ENCODE peak calls at places on chromosomes 13 and 19, in ten cellular contexts. One of them, this sample, is unnamed.

GRCh38 chr19:16429066-16429758 is 42.6 kb downstream of the EPS15L1 start:
- DNase-seq in AG20443: no peak
- DNase-seq in BJ: no peak
- DNase-seq in anterior cingulate cortex: peak
- DNase-seq in activated gamma-delta T cell treated with Interleukin-2 at 50 U/mL for 16 hours: no peak
- DNase-seq in endothelial cell: no peak
- DNase-seq in nucleus accumbens: no peak
- DNase-seq in stimulated activated naive CD4-positive, alpha-beta T cell: no peak
- DNase-seq in neural crest cell: no peak
- DNase-seq in stimulated activated CD4-positive, alpha-beta T cell treated with anti-CD3 and anti-CD28 coated beads, Interleukin-2, amount 100 ng/mL, for 24 hours: no peak
- DNase-seq in this sample: no peak

GRCh38 chr13:97432232-97432916 is 1.6 kb upstream of the RAP2A start:
- DNase-seq in activated gamma-delta T cell treated with Interleukin-2 at 50 U/mL for 16 hours: no peak
- DNase-seq in neural crest cell: no peak
- DNase-seq in endothelial cell: no peak
- DNase-seq in nucleus accumbens: no peak
- DNase-seq in anterior cingulate cortex: no peak
- DNase-seq in stimulated activated CD4-positive, alpha-beta T cell treated with anti-CD3 and anti-CD28 coated beads, Interleukin-2, amount 100 ng/mL, for 24 hours: no peak
- DNase-seq in AG20443: no peak
- DNase-seq in BJ: no peak
- DNase-seq in stimulated activated naive CD4-positive, alpha-beta T cell: no peak
- DNase-seq in this sample: no peak

GRCh38 chr13:49749852-49750251 is 42.6 kb downstream of the KPNA3 start:
- DNase-seq in neural crest cell: no peak
- DNase-seq in stimulated activated naive CD4-positive, alpha-beta T cell: no peak
- DNase-seq in activated gamma-delta T cell treated with Interleukin-2 at 50 U/mL for 16 hours: no peak
- DNase-seq in stimulated activated CD4-positive, alpha-beta T cell treated with anti-CD3 and anti-CD28 coated beads, Interleukin-2, amount 100 ng/mL, for 24 hours: no peak
- DNase-seq in AG20443: no peak
- DNase-seq in BJ: no peak
- DNase-seq in anterior cingulate cortex: no peak
- DNase-seq in endothelial cell: no peak
- DNase-seq in nucleus accumbens: no peak
- DNase-seq in this sample: no peak

GRCh38 chr13:98489446-98490194 is 87.3 kb downstream of the STK24 start:
- DNase-seq in anterior cingulate cortex: no peak
- DNase-seq in BJ: no peak
- DNase-seq in activated gamma-delta T cell treated with Interleukin-2 at 50 U/mL for 16 hours: no peak
- DNase-seq in AG20443: no peak
- DNase-seq in stimulated activated CD4-positive, alpha-beta T cell treated with anti-CD3 and anti-CD28 coated beads, Interleukin-2, amount 100 ng/mL, for 24 hours: no peak
- DNase-seq in stimulated activated naive CD4-positive, alpha-beta T cell: no peak
- DNase-seq in endothelial cell: no peak
- DNase-seq in neural crest cell: no peak
- DNase-seq in nucleus accumbens: no peak
- DNase-seq in this sample: no peak

GRCh38 chr13:27672025-27672424 is 50.3 kb downstream of the POLR1D start:
- DNase-seq in stimulated activated naive CD4-positive, alpha-beta T cell: no peak
- DNase-seq in anterior cingulate cortex: no peak
- DNase-seq in stimulated activated CD4-positive, alpha-beta T cell treated with anti-CD3 and anti-CD28 coated beads, Interleukin-2, amount 100 ng/mL, for 24 hours: no peak
- DNase-seq in endothelial cell: no peak
- DNase-seq in nucleus accumbens: no peak
- DNase-seq in AG20443: no peak
- DNase-seq in activated gamma-delta T cell treated with Interleukin-2 at 50 U/mL for 16 hours: no peak
- DNase-seq in BJ: no peak
- DNase-seq in neural crest cell: no peak
- DNase-seq in this sample: no peak

GRCh38 chr13:43805071-43805468 is 18.3 kb upstream of the ENOX1 start:
- DNase-seq in nucleus accumbens: peak
- DNase-seq in anterior cingulate cortex: peak
- DNase-seq in stimulated activated naive CD4-positive, alpha-beta T cell: no peak
- DNase-seq in neural crest cell: no peak
- DNase-seq in AG20443: peak
- DNase-seq in endothelial cell: no peak
- DNase-seq in activated gamma-delta T cell treated with Interleukin-2 at 50 U/mL for 16 hours: no peak
- DNase-seq in stimulated activated CD4-positive, alpha-beta T cell treated with anti-CD3 and anti-CD28 coated beads, Interleukin-2, amount 100 ng/mL, for 24 hours: peak
- DNase-seq in BJ: no peak
- DNase-seq in this sample: no peak

GRCh38 chr13:80338781-80339577 is 1.9 kb downstream of the SPRY2 start:
- DNase-seq in neural crest cell: peak
- DNase-seq in BJ: peak
- DNase-seq in AG20443: peak
- DNase-seq in stimulated activated naive CD4-positive, alpha-beta T cell: no peak
- DNase-seq in endothelial cell: peak
- DNase-seq in activated gamma-delta T cell treated with Interleukin-2 at 50 U/mL for 16 hours: peak
- DNase-seq in anterior cingulate cortex: peak
- DNase-seq in nucleus accumbens: peak
- DNase-seq in stimulated activated CD4-positive, alpha-beta T cell treated with anti-CD3 and anti-CD28 coated beads, Interleukin-2, amount 100 ng/mL, for 24 hours: peak
- DNase-seq in this sample: no peak

GRCh38 chr19:45478454-45479238 is 10.8 kb downstream of the FOSB start:
- DNase-seq in endothelial cell: peak
- DNase-seq in anterior cingulate cortex: peak
- DNase-seq in stimulated activated CD4-positive, alpha-beta T cell treated with anti-CD3 and anti-CD28 coated beads, Interleukin-2, amount 100 ng/mL, for 24 hours: peak
- DNase-seq in nucleus accumbens: peak
- DNase-seq in BJ: no peak
- DNase-seq in stimulated activated naive CD4-positive, alpha-beta T cell: peak
- DNase-seq in activated gamma-delta T cell treated with Interleukin-2 at 50 U/mL for 16 hours: peak
- DNase-seq in neural crest cell: peak
- DNase-seq in AG20443: peak
- DNase-seq in this sample: peak

GRCh38 chr13:110415669-110416068 is 108.6 kb downstream of the COL4A2 start:
- DNase-seq in stimulated activated naive CD4-positive, alpha-beta T cell: no peak
- DNase-seq in BJ: no peak
- DNase-seq in nucleus accumbens: no peak
- DNase-seq in anterior cingulate cortex: no peak
- DNase-seq in neural crest cell: no peak
- DNase-seq in endothelial cell: no peak
- DNase-seq in AG20443: no peak
- DNase-seq in stimulated activated CD4-positive, alpha-beta T cell treated with anti-CD3 and anti-CD28 coated beads, Interleukin-2, amount 100 ng/mL, for 24 hours: peak
- DNase-seq in activated gamma-delta T cell treated with Interleukin-2 at 50 U/mL for 16 hours: no peak
- DNase-seq in this sample: no peak

GRCh38 chr13:112623051-112623711 is 35.2 kb upstream of the TUBGCP3 start:
- DNase-seq in endothelial cell: no peak
- DNase-seq in AG20443: no peak
- DNase-seq in activated gamma-delta T cell treated with Interleukin-2 at 50 U/mL for 16 hours: no peak
- DNase-seq in nucleus accumbens: no peak
- DNase-seq in neural crest cell: no peak
- DNase-seq in anterior cingulate cortex: no peak
- DNase-seq in stimulated activated naive CD4-positive, alpha-beta T cell: no peak
- DNase-seq in BJ: no peak
- DNase-seq in stimulated activated CD4-positive, alpha-beta T cell treated with anti-CD3 and anti-CD28 coated beads, Interleukin-2, amount 100 ng/mL, for 24 hours: no peak
- DNase-seq in this sample: no peak

GRCh38 chr19:8336665-8337064 is 6.4 kb downstream of the KANK3 start:
- DNase-seq in BJ: no peak
- DNase-seq in activated gamma-delta T cell treated with Interleukin-2 at 50 U/mL for 16 hours: no peak
- DNase-seq in anterior cingulate cortex: no peak
- DNase-seq in AG20443: no peak
- DNase-seq in endothelial cell: no peak
- DNase-seq in neural crest cell: no peak
- DNase-seq in stimulated activated naive CD4-positive, alpha-beta T cell: no peak
- DNase-seq in stimulated activated CD4-positive, alpha-beta T cell treated with anti-CD3 and anti-CD28 coated beads, Interleukin-2, amount 100 ng/mL, for 24 hours: no peak
- DNase-seq in nucleus accumbens: no peak
- DNase-seq in this sample: no peak

GRCh38 chr13:79711631-79712030 is 230.7 kb downstream of the NDFIP2 start:
- DNase-seq in BJ: no peak
- DNase-seq in stimulated activated CD4-positive, alpha-beta T cell treated with anti-CD3 and anti-CD28 coated beads, Interleukin-2, amount 100 ng/mL, for 24 hours: no peak
- DNase-seq in AG20443: peak
- DNase-seq in neural crest cell: no peak
- DNase-seq in activated gamma-delta T cell treated with Interleukin-2 at 50 U/mL for 16 hours: no peak
- DNase-seq in anterior cingulate cortex: no peak
- DNase-seq in nucleus accumbens: no peak
- DNase-seq in endothelial cell: no peak
- DNase-seq in stimulated activated naive CD4-positive, alpha-beta T cell: no peak
- DNase-seq in this sample: no peak

GRCh38 chr13:33258437-33259193 is 26.9 kb downstream of the STARD13 start:
- DNase-seq in nucleus accumbens: no peak
- DNase-seq in endothelial cell: no peak
- DNase-seq in AG20443: peak
- DNase-seq in activated gamma-delta T cell treated with Interleukin-2 at 50 U/mL for 16 hours: no peak
- DNase-seq in BJ: no peak
- DNase-seq in anterior cingulate cortex: no peak
- DNase-seq in stimulated activated CD4-positive, alpha-beta T cell treated with anti-CD3 and anti-CD28 coated beads, Interleukin-2, amount 100 ng/mL, for 24 hours: no peak
- DNase-seq in stimulated activated naive CD4-positive, alpha-beta T cell: no peak
- DNase-seq in neural crest cell: no peak
- DNase-seq in this sample: no peak

GRCh38 chr13:91482427-91482826 is 84.0 kb downstream of the GPC5 start:
- DNase-seq in activated gamma-delta T cell treated with Interleukin-2 at 50 U/mL for 16 hours: no peak
- DNase-seq in endothelial cell: no peak
- DNase-seq in AG20443: no peak
- DNase-seq in stimulated activated naive CD4-positive, alpha-beta T cell: no peak
- DNase-seq in BJ: no peak
- DNase-seq in neural crest cell: no peak
- DNase-seq in anterior cingulate cortex: no peak
- DNase-seq in nucleus accumbens: no peak
- DNase-seq in stimulated activated CD4-positive, alpha-beta T cell treated with anti-CD3 and anti-CD28 coated beads, Interleukin-2, amount 100 ng/mL, for 24 hours: no peak
- DNase-seq in this sample: no peak

GRCh38 chr13:24161010-24161775 is 673 bp downstream of the SPATA13 start:
- DNase-seq in stimulated activated naive CD4-positive, alpha-beta T cell: peak
- DNase-seq in nucleus accumbens: no peak
- DNase-seq in AG20443: peak
- DNase-seq in activated gamma-delta T cell treated with Interleukin-2 at 50 U/mL for 16 hours: peak
- DNase-seq in stimulated activated CD4-positive, alpha-beta T cell treated with anti-CD3 and anti-CD28 coated beads, Interleukin-2, amount 100 ng/mL, for 24 hours: peak
- DNase-seq in neural crest cell: no peak
- DNase-seq in endothelial cell: peak
- DNase-seq in BJ: no peak
- DNase-seq in anterior cingulate cortex: peak
- DNase-seq in this sample: peak

GRCh38 chr19:48069435-48069834 is 25.6 kb upstream of the CABP5 start:
- DNase-seq in nucleus accumbens: no peak
- DNase-seq in activated gamma-delta T cell treated with Interleukin-2 at 50 U/mL for 16 hours: no peak
- DNase-seq in endothelial cell: peak
- DNase-seq in anterior cingulate cortex: no peak
- DNase-seq in BJ: no peak
- DNase-seq in AG20443: no peak
- DNase-seq in stimulated activated CD4-positive, alpha-beta T cell treated with anti-CD3 and anti-CD28 coated beads, Interleukin-2, amount 100 ng/mL, for 24 hours: no peak
- DNase-seq in stimulated activated naive CD4-positive, alpha-beta T cell: no peak
- DNase-seq in neural crest cell: no peak
- DNase-seq in this sample: no peak

GRCh38 chr19:15072930-15073647 is 8.9 kb upstream of the OR1I1 start:
- DNase-seq in anterior cingulate cortex: no peak
- DNase-seq in nucleus accumbens: no peak
- DNase-seq in AG20443: no peak
- DNase-seq in neural crest cell: no peak
- DNase-seq in endothelial cell: peak
- DNase-seq in stimulated activated naive CD4-positive, alpha-beta T cell: no peak
- DNase-seq in stimulated activated CD4-positive, alpha-beta T cell treated with anti-CD3 and anti-CD28 coated beads, Interleukin-2, amount 100 ng/mL, for 24 hours: no peak
- DNase-seq in activated gamma-delta T cell treated with Interleukin-2 at 50 U/mL for 16 hours: no peak
- DNase-seq in BJ: peak
- DNase-seq in this sample: no peak

GRCh38 chr19:53511933-53512374 is 26.0 kb upstream of the ZNF331 start:
- DNase-seq in stimulated activated naive CD4-positive, alpha-beta T cell: peak
- DNase-seq in AG20443: peak
- DNase-seq in nucleus accumbens: no peak
- DNase-seq in stimulated activated CD4-positive, alpha-beta T cell treated with anti-CD3 and anti-CD28 coated beads, Interleukin-2, amount 100 ng/mL, for 24 hours: peak
- DNase-seq in neural crest cell: peak
- DNase-seq in BJ: no peak
- DNase-seq in endothelial cell: peak
- DNase-seq in anterior cingulate cortex: no peak
- DNase-seq in activated gamma-delta T cell treated with Interleukin-2 at 50 U/mL for 16 hours: peak
- DNase-seq in this sample: no peak

GRCh38 chr19:1274852-1275259 is 474 bp upstream of the FAM174C start:
- DNase-seq in neural crest cell: no peak
- DNase-seq in AG20443: no peak
- DNase-seq in nucleus accumbens: no peak
- DNase-seq in stimulated activated CD4-positive, alpha-beta T cell treated with anti-CD3 and anti-CD28 coated beads, Interleukin-2, amount 100 ng/mL, for 24 hours: no peak
- DNase-seq in BJ: no peak
- DNase-seq in endothelial cell: no peak
- DNase-seq in stimulated activated naive CD4-positive, alpha-beta T cell: no peak
- DNase-seq in anterior cingulate cortex: no peak
- DNase-seq in activated gamma-delta T cell treated with Interleukin-2 at 50 U/mL for 16 hours: no peak
- DNase-seq in this sample: no peak

GRCh38 chr13:110911880-110912279 is 3.0 kb downstream of the ANKRD10 start:
- DNase-seq in anterior cingulate cortex: no peak
- DNase-seq in BJ: no peak
- DNase-seq in endothelial cell: no peak
- DNase-seq in stimulated activated CD4-positive, alpha-beta T cell treated with anti-CD3 and anti-CD28 coated beads, Interleukin-2, amount 100 ng/mL, for 24 hours: no peak
- DNase-seq in activated gamma-delta T cell treated with Interleukin-2 at 50 U/mL for 16 hours: no peak
- DNase-seq in AG20443: no peak
- DNase-seq in stimulated activated naive CD4-positive, alpha-beta T cell: no peak
- DNase-seq in nucleus accumbens: no peak
- DNase-seq in neural crest cell: no peak
- DNase-seq in this sample: no peak

GRCh38 chr13:110232146-110232545 is 74.8 kb downstream of the COL4A1 start:
- DNase-seq in neural crest cell: no peak
- DNase-seq in anterior cingulate cortex: no peak
- DNase-seq in BJ: no peak
- DNase-seq in endothelial cell: no peak
- DNase-seq in stimulated activated naive CD4-positive, alpha-beta T cell: no peak
- DNase-seq in stimulated activated CD4-positive, alpha-beta T cell treated with anti-CD3 and anti-CD28 coated beads, Interleukin-2, amount 100 ng/mL, for 24 hours: no peak
- DNase-seq in AG20443: no peak
- DNase-seq in activated gamma-delta T cell treated with Interleukin-2 at 50 U/mL for 16 hours: no peak
- DNase-seq in nucleus accumbens: no peak
- DNase-seq in this sample: no peak

GRCh38 chr19:16068696-16069259 is 7.5 kb upstream of the TPM4 start:
- DNase-seq in endothelial cell: no peak
- DNase-seq in anterior cingulate cortex: no peak
- DNase-seq in BJ: no peak
- DNase-seq in activated gamma-delta T cell treated with Interleukin-2 at 50 U/mL for 16 hours: no peak
- DNase-seq in neural crest cell: no peak
- DNase-seq in nucleus accumbens: no peak
- DNase-seq in AG20443: no peak
- DNase-seq in stimulated activated naive CD4-positive, alpha-beta T cell: no peak
- DNase-seq in stimulated activated CD4-positive, alpha-beta T cell treated with anti-CD3 and anti-CD28 coated beads, Interleukin-2, amount 100 ng/mL, for 24 hours: no peak
- DNase-seq in this sample: no peak